ENCODE peak calls at places on chromosomes 1 and 21, in six cellular contexts. Q is GM12878, M is A549, I is upper lobe of left lung, Y is HepG2, P is K562. A is an unnamed sample.
A peak's percentile ranks its signal among the peaks of the same experiment; 100 is the strongest.

GRCh38 chr1:169697769-169698168 is 13.7 kb downstream of the SELL start:
- ATAC-seq in I (no peak), P (no peak), M (no peak), Q (peak; percentile 54), Y (no peak), A (no peak)

GRCh38 chr21:15241997-15242767 is 177.4 kb upstream of the NRIP1 start:
- ATAC-seq in I (no peak), Y (no peak), M (no peak), P (no peak), Q (no peak), A (no peak)

GRCh38 chr1:179195374-179195773 is 34.1 kb downstream of the ABL2 start:
- ATAC-seq in Q (no peak), M (no peak), Y (no peak), I (no peak), P (no peak), A (no peak)

GRCh38 chr21:35023396-35024070 is 25.6 kb downstream of the RUNX1 start:
- ATAC-seq in Q (no peak), I (no peak), Y (peak; percentile 86), P (no peak), M (no peak), A (no peak)

GRCh38 chr1:153957744-153958110 is 685 bp downstream of the CRTC2 start:
- ATAC-seq in Y (peak; percentile 19), Q (peak; percentile 55), I (peak; percentile 3), M (peak; percentile 39), P (peak; percentile 23), A (no peak)

GRCh38 chr1:107617456-107617855 is 347.5 kb downstream of the VAV3 start:
- ATAC-seq in Q (no peak), M (no peak), I (no peak), P (no peak), Y (no peak), A (no peak)

GRCh38 chr1:156550346-156550745 is 22.0 kb downstream of the IQGAP3 start:
- ATAC-seq in I (no peak), Y (no peak), Q (no peak), M (no peak), P (no peak), A (no peak)

GRCh38 chr1:183832472-183832871 is 27.6 kb downstream of the RGL1 start:
- ATAC-seq in Y (no peak), Q (no peak), M (no peak), P (no peak), I (peak; percentile 59), A (no peak)

GRCh38 chr1:224256642-224257041 is 73.3 kb downstream of the NVL start:
- ATAC-seq in P (no peak), I (no peak), M (no peak), Q (no peak), Y (no peak), A (no peak)

GRCh38 chr1:113508364-113509164 is 118.2 kb downstream of the MAGI3 start:
- ATAC-seq in Q (no peak), Y (peak; percentile 99), P (no peak), M (no peak), I (no peak), A (no peak)

GRCh38 chr1:217495249-217495648 is 135.6 kb downstream of the GPATCH2 start:
- ATAC-seq in M (no peak), P (no peak), I (no peak), Y (no peak), Q (peak; percentile 96), A (no peak)

GRCh38 chr1:93016171-93016570 is 54.9 kb upstream of the DIPK1A start:
- ATAC-seq in I (no peak), Y (peak; percentile 73), P (peak; percentile 37), M (peak; percentile 24), Q (no peak), A (no peak)

GRCh38 chr21:41713495-41714281 is 53.2 kb downstream of the RIPK4 start:
- ATAC-seq in Y (peak; percentile 34), I (no peak), Q (no peak), P (no peak), M (no peak), A (no peak)

GRCh38 chr1:51464828-51465227 is 54.2 kb downstream of the EPS15 start:
- ATAC-seq in Y (no peak), I (no peak), Q (no peak), M (no peak), P (no peak), A (no peak)

GRCh38 chr21:33490991-33491372 is 534 bp downstream of the DNAJC28 start:
- ATAC-seq in M (peak; percentile 25), P (peak; percentile 21), Y (peak; percentile 9), Q (peak; percentile 8), I (no peak), A (no peak)

GRCh38 chr1:27658951-27659496 is 13.0 kb downstream of the IFI6 start:
- ATAC-seq in Q (peak; percentile 32), I (peak; percentile 12), Y (peak; percentile 6), M (peak; percentile 3), P (no peak), A (peak; percentile 0)

GRCh38 chr1:173447224-173447623 is 29.9 kb upstream of the PRDX6 start:
- ATAC-seq in Q (peak; percentile 58), I (no peak), Y (no peak), M (no peak), P (no peak), A (no peak)

GRCh38 chr1:163771637-163772036 is 449.9 kb downstream of the NUF2 start:
- ATAC-seq in I (no peak), Y (no peak), P (no peak), M (no peak), Q (no peak), A (no peak)

GRCh38 chr1:168428063-168428731 is 115.6 kb downstream of the XCL2 start:
- ATAC-seq in Q (no peak), P (no peak), Y (no peak), I (peak; percentile 46), M (no peak), A (peak; percentile 88)

GRCh38 chr1:248924696-248925532 is 18.9 kb downstream of the PGBD2 start:
- ATAC-seq in I (no peak), Y (peak; percentile 87), P (peak; percentile 96), Q (peak; percentile 99), M (peak; percentile 98), A (peak; percentile 39)

GRCh38 chr1:185474440-185475149 is 157.6 kb upstream of the IVNS1ABP start:
- ATAC-seq in Y (no peak), Q (no peak), I (no peak), M (no peak), P (no peak), A (no peak)

GRCh38 chr1:56915960-56916359 is 49.9 kb downstream of the C8B start:
- ATAC-seq in Y (peak; percentile 53), Q (no peak), P (no peak), I (peak; percentile 15), M (no peak), A (no peak)

GRCh38 chr1:221408117-221408516 is 333.8 kb downstream of the DUSP10 start:
- ATAC-seq in I (no peak), M (no peak), Q (no peak), P (no peak), Y (no peak), A (no peak)

GRCh38 chr21:43269461-43269860 is 100.7 kb downstream of the CRYAA start:
- ATAC-seq in Q (peak; percentile 75), P (peak; percentile 80), Y (peak; percentile 32), M (no peak), I (no peak), A (no peak)

GRCh38 chr21:38770660-38771059 is 35.1 kb upstream of the ETS2 start:
- ATAC-seq in Y (no peak), M (no peak), I (no peak), Q (no peak), P (no peak), A (no peak)

GRCh38 chr1:36248250-36248894 is 24.1 kb downstream of the THRAP3 start:
- ATAC-seq in Q (no peak), Y (peak; percentile 94), M (peak; percentile 90), P (peak; percentile 97), I (peak; percentile 93), A (peak; percentile 97)

GRCh38 chr1:207910678-207911354 is at the start of gene CD34:
- ATAC-seq in Y (peak; percentile 31), I (peak; percentile 80), P (no peak), Q (peak; percentile 28), M (peak; percentile 35), A (peak; percentile 77)

DNA sequence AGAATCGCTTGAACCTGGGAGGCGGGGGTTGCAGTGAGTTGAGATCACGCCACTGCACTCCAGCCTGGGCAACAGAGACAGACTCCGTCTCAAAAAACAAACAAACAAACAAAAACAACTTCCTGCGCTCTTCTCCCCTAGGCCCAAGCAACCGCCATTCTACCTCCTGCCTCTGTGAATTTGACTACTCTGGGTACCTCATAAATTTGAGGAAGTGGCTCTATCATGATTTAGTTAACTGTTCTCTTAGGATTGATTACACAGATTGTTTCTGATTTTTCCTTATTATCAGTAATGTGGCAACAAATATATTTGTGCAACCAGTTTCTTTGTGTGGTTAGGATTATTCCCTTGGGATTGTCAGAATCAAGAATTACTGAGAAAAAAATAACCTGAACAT is 29.7 kb downstream of the OPTC start:
- ATAC-seq in P (no peak), M (no peak), I (no peak), Y (no peak), Q (no peak), A (no peak)
- TF ChIP-seq EP300 in P (no peak), M (no peak), I (no peak), Y (no peak), Q (no peak), A (no peak)

GRCh38 chr1:21266119-21266774 is 24.0 kb downstream of the ECE1 start:
- ATAC-seq in I (no peak), M (no peak), P (peak; percentile 63), Q (no peak), Y (no peak), A (no peak)
- H3K4me1 ChIP-seq in I (peaks cover 82% of the 10 kb centered on the region), M (peaks cover 87% of the 10 kb centered on the region), P (peaks cover 45% of the 10 kb centered on the region), Q (no peaks in the 10 kb centered on the region), Y (peaks cover 91% of the 10 kb centered on the region), A (no peaks in the 10 kb centered on the region)

GRCh38 chr1:46197551-46198025 is 646 bp downstream of the POMGNT1 start:
- ATAC-seq in Q (peak; percentile 26), I (peak; percentile 2), M (no peak), P (peak; percentile 1), Y (no peak), A (peak; percentile 2)
- TF ChIP-seq EP300 in Q (no peak), I (no peak), M (no peak), P (no peak), Y (no peak), A (no peak)

GRCh38 chr1:54950361-54951163 is 29.9 kb upstream of the TMEM61 start:
- ATAC-seq in Q (peak; percentile 74), I (peak; percentile 94), Y (peak; percentile 83), M (peak; percentile 84), P (peak; percentile 87), A (peak; percentile 89)

GRCh38 chr1:54952950-54953718 is 27.3 kb upstream of the TMEM61 start:
- ATAC-seq in P (peak; percentile 31), Y (no peak), M (no peak), I (no peak), Q (no peak), A (no peak)

GRCh38 chr1:54951810-54952226 is 28.6 kb upstream of the TMEM61 start:
- ATAC-seq in M (no peak), I (no peak), Y (no peak), Q (no peak), P (no peak), A (no peak)

GRCh38 chr1:54947540-54947939 is 32.9 kb upstream of the TMEM61 start:
- ATAC-seq in M (no peak), I (no peak), P (no peak), Y (no peak), Q (no peak), A (no peak)

DNA sequence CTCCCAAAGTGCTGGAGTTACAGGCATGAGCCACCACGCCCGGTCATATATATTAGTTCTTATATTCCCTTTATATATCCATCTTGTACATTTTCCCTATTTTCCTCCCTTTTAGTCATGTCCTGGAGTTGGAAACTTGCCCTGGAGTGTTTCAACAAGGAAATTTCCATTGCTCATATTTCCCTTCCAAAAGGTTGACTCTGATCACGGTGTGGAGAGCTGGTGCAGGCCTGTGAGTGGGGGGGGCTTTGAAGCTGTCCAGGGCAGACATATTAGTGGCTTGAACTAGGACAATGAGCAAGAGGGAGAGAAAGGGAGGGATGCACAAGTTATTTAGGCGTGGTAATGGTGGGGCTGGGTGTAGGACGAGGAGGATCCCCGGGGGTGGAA is 30.5 kb upstream of the TMEM61 start:
- ATAC-seq in Q (no peak), Y (peak; percentile 44), P (no peak), I (peak; percentile 25), M (peak; percentile 25), A (peak; percentile 14)
- H3K4me1 ChIP-seq in Q (no peaks in the 10 kb centered on the region), Y (peaks cover 44% of the 10 kb centered on the region), P (peaks cover 4% of the 10 kb centered on the region), I (peaks cover 17% of the 10 kb centered on the region), M (peaks cover 20% of the 10 kb centered on the region), A (no peaks in the 10 kb centered on the region)

A was measured in gastroesophageal sphincter.